ENCODE peak calls at places on chromosomes 16 and 17, in seven cellular contexts. One of them, this sample, is unnamed.

GRCh38 chr17:41185001-41185400 is 290 bp upstream of the KRTAP4-1 start:
- DNase-seq in heart left ventricle: no peak
- DNase-seq in lower lobe of right lung: no peak
- DNase-seq in uterus: no peak
- DNase-seq in AG04450: no peak
- DNase-seq in H1: no peak
- DNase-seq in hepatocyte: no peak
- DNase-seq in this sample: no peak

GRCh38 chr17:42700890-42701289 is 18.6 kb downstream of the CNTNAP1 start:
- DNase-seq in H1: no peak
- DNase-seq in heart left ventricle: no peak
- DNase-seq in lower lobe of right lung: no peak
- DNase-seq in hepatocyte: no peak
- DNase-seq in AG04450: no peak
- DNase-seq in uterus: no peak
- DNase-seq in this sample: no peak

GRCh38 chr16:29315916-29316517 is 90.5 kb downstream of the NPIPB11 start:
- DNase-seq in hepatocyte: no peak
- DNase-seq in AG04450: no peak
- DNase-seq in H1: no peak
- DNase-seq in uterus: no peak
- DNase-seq in lower lobe of right lung: no peak
- DNase-seq in heart left ventricle: no peak
- DNase-seq in this sample: no peak

GRCh38 chr17:76720211-76720610 is 6.2 kb downstream of the JMJD6 start:
- DNase-seq in uterus: no peak
- DNase-seq in AG04450: no peak
- DNase-seq in hepatocyte: no peak
- DNase-seq in heart left ventricle: no peak
- DNase-seq in H1: no peak
- DNase-seq in lower lobe of right lung: no peak
- DNase-seq in this sample: no peak

GRCh38 chr17:59357929-59358328 is 26.5 kb downstream of the YPEL2 start:
- DNase-seq in lower lobe of right lung: no peak
- DNase-seq in hepatocyte: no peak
- DNase-seq in heart left ventricle: no peak
- DNase-seq in uterus: no peak
- DNase-seq in H1: no peak
- DNase-seq in AG04450: no peak
- DNase-seq in this sample: peak; percentile 83

GRCh38 chr16:57563487-57563750 is 21.0 kb downstream of the ADGRG5 start:
- DNase-seq in heart left ventricle: no peak
- DNase-seq in AG04450: no peak
- DNase-seq in H1: no peak
- DNase-seq in lower lobe of right lung: no peak
- DNase-seq in uterus: no peak
- DNase-seq in hepatocyte: no peak
- DNase-seq in this sample: peak; percentile 35

GRCh38 chr16:31130899-31131298 is 4.6 kb downstream of the PRSS8 start:
- DNase-seq in hepatocyte: peak; percentile 81
- DNase-seq in lower lobe of right lung: peak; percentile 93
- DNase-seq in AG04450: no peak
- DNase-seq in H1: no peak
- DNase-seq in heart left ventricle: no peak
- DNase-seq in uterus: no peak
- DNase-seq in this sample: no peak

GRCh38 chr17:30235386-30236296 is at the start of gene SLC6A4:
- DNase-seq in lower lobe of right lung: peak; percentile 48
- DNase-seq in heart left ventricle: no peak
- DNase-seq in H1: no peak
- DNase-seq in hepatocyte: peak; percentile 44
- DNase-seq in uterus: no peak
- DNase-seq in AG04450: no peak
- DNase-seq in this sample: no peak

GRCh38 chr17:7825206-7825980 is 8.6 kb upstream of the KDM6B start:
- DNase-seq in lower lobe of right lung: no peak
- DNase-seq in uterus: no peak
- DNase-seq in H1: no peak
- DNase-seq in hepatocyte: peak; percentile 30
- DNase-seq in heart left ventricle: no peak
- DNase-seq in AG04450: no peak
- DNase-seq in this sample: no peak

GRCh38 chr16:84098939-84099338 is 17.8 kb downstream of the MBTPS1 start:
- DNase-seq in H1: no peak
- DNase-seq in AG04450: no peak
- DNase-seq in uterus: no peak
- DNase-seq in heart left ventricle: no peak
- DNase-seq in hepatocyte: no peak
- DNase-seq in lower lobe of right lung: no peak
- DNase-seq in this sample: no peak

GRCh38 chr17:27677191-27677590 is 46.2 kb downstream of the LGALS9 start:
- DNase-seq in hepatocyte: no peak
- DNase-seq in H1: no peak
- DNase-seq in uterus: no peak
- DNase-seq in lower lobe of right lung: no peak
- DNase-seq in heart left ventricle: no peak
- DNase-seq in AG04450: no peak
- DNase-seq in this sample: no peak

GRCh38 chr17:27896656-27897055 is 3.5 kb upstream of the LYRM9 start:
- DNase-seq in lower lobe of right lung: no peak
- DNase-seq in uterus: no peak
- DNase-seq in AG04450: no peak
- DNase-seq in H1: no peak
- DNase-seq in heart left ventricle: no peak
- DNase-seq in hepatocyte: no peak
- DNase-seq in this sample: no peak

GRCh38 chr17:82819015-82819414 is 20.8 kb downstream of the ZNF750 start:
- DNase-seq in lower lobe of right lung: no peak
- DNase-seq in uterus: no peak
- DNase-seq in heart left ventricle: no peak
- DNase-seq in hepatocyte: no peak
- DNase-seq in AG04450: no peak
- DNase-seq in H1: no peak
- DNase-seq in this sample: no peak

GRCh38 chr17:59001158-59001814 is 105.4 kb downstream of the TRIM37 start:
- DNase-seq in uterus: no peak
- DNase-seq in lower lobe of right lung: peak; percentile 67
- DNase-seq in AG04450: no peak
- DNase-seq in H1: no peak
- DNase-seq in hepatocyte: peak; percentile 34
- DNase-seq in heart left ventricle: peak; percentile 37
- DNase-seq in this sample: peak; percentile 97

GRCh38 chr16:49652441-49653175 is 203.3 kb downstream of the ZNF423 start:
- DNase-seq in H1: no peak
- DNase-seq in hepatocyte: peak; percentile 53
- DNase-seq in heart left ventricle: peak; percentile 43
- DNase-seq in uterus: peak; percentile 84
- DNase-seq in lower lobe of right lung: peak; percentile 39
- DNase-seq in AG04450: no peak
- DNase-seq in this sample: no peak

GRCh38 chr16:84181144-84181915 is 5.5 kb downstream of the TAF1C start:
- DNase-seq in lower lobe of right lung: no peak
- DNase-seq in AG04450: no peak
- DNase-seq in H1: no peak
- DNase-seq in uterus: no peak
- DNase-seq in heart left ventricle: no peak
- DNase-seq in hepatocyte: no peak
- DNase-seq in this sample: no peak

GRCh38 chr16:50607051-50607431 is 58.8 kb downstream of the NKD1 start:
- DNase-seq in H1: no peak
- DNase-seq in heart left ventricle: no peak
- DNase-seq in lower lobe of right lung: no peak
- DNase-seq in hepatocyte: no peak
- DNase-seq in AG04450: no peak
- DNase-seq in uterus: no peak
- DNase-seq in this sample: no peak

GRCh38 chr17:5813357-5813756 is 229.0 kb upstream of the NLRP1 start:
- DNase-seq in lower lobe of right lung: no peak
- DNase-seq in heart left ventricle: no peak
- DNase-seq in hepatocyte: no peak
- DNase-seq in H1: no peak
- DNase-seq in uterus: no peak
- DNase-seq in AG04450: no peak
- DNase-seq in this sample: no peak
- H3K27me3 ChIP-seq in lower lobe of right lung: peaks cover 7% of the 10 kb centered on the region
- H3K27me3 ChIP-seq in heart left ventricle: no peaks in the 10 kb centered on the region
- H3K27me3 ChIP-seq in hepatocyte: no peaks in the 10 kb centered on the region
- H3K27me3 ChIP-seq in H1: no peaks in the 10 kb centered on the region
- H3K27me3 ChIP-seq in uterus: no peaks in the 10 kb centered on the region
- H3K27me3 ChIP-seq in AG04450: peaks cover 4% of the 10 kb centered on the region
- H3K27me3 ChIP-seq in this sample: no peaks in the 10 kb centered on the region

GRCh38 chr17:72594248-72594647 is 473.4 kb downstream of the SOX9 start:
- DNase-seq in hepatocyte: no peak
- DNase-seq in AG04450: no peak
- DNase-seq in lower lobe of right lung: no peak
- DNase-seq in H1: no peak
- DNase-seq in heart left ventricle: no peak
- DNase-seq in uterus: no peak
- DNase-seq in this sample: no peak

GRCh38 chr17:72592967-72593325 is 472.1 kb downstream of the SOX9 start:
- DNase-seq in heart left ventricle: no peak
- DNase-seq in H1: no peak
- DNase-seq in uterus: no peak
- DNase-seq in lower lobe of right lung: no peak
- DNase-seq in AG04450: no peak
- DNase-seq in hepatocyte: no peak
- DNase-seq in this sample: no peak

GRCh38 chr17:72591500-72592241 is 470.9 kb downstream of the SOX9 start:
- DNase-seq in lower lobe of right lung: peak; percentile 49
- DNase-seq in heart left ventricle: no peak
- DNase-seq in H1: no peak
- DNase-seq in hepatocyte: peak; percentile 52
- DNase-seq in uterus: no peak
- DNase-seq in AG04450: no peak
- DNase-seq in this sample: peak; percentile 31

GRCh38 chr17:72590882-72591499 is 470.2 kb downstream of the SOX9 start:
- DNase-seq in AG04450: no peak
- DNase-seq in H1: no peak
- DNase-seq in hepatocyte: no peak
- DNase-seq in uterus: no peak
- DNase-seq in heart left ventricle: no peak
- DNase-seq in lower lobe of right lung: no peak
- DNase-seq in this sample: no peak

GRCh38 chr17:72592242-72592966 is 471.6 kb downstream of the SOX9 start:
- DNase-seq in AG04450: peak; percentile 67
- DNase-seq in heart left ventricle: peak; percentile 57
- DNase-seq in hepatocyte: peak; percentile 93
- DNase-seq in H1: peak; percentile 58
- DNase-seq in uterus: peak; percentile 16
- DNase-seq in lower lobe of right lung: peak; percentile 78
- DNase-seq in this sample: peak; percentile 81
- H3K27me3 ChIP-seq in AG04450: no peaks in the 10 kb centered on the region
- H3K27me3 ChIP-seq in heart left ventricle: peaks cover 14% of the 10 kb centered on the region
- H3K27me3 ChIP-seq in hepatocyte: peaks cover 10% of the 10 kb centered on the region
- H3K27me3 ChIP-seq in H1: peaks cover 26% of the 10 kb centered on the region
- H3K27me3 ChIP-seq in uterus: no peaks in the 10 kb centered on the region
- H3K27me3 ChIP-seq in lower lobe of right lung: peaks cover 31% of the 10 kb centered on the region
- H3K27me3 ChIP-seq in this sample: peaks cover 23% of the 10 kb centered on the region

GRCh38 chr16:55330726-55331647 is 7.0 kb downstream of the IRX6 start:
- DNase-seq in hepatocyte: no peak
- DNase-seq in H1: no peak
- DNase-seq in heart left ventricle: no peak
- DNase-seq in lower lobe of right lung: no peak
- DNase-seq in uterus: no peak
- DNase-seq in AG04450: no peak
- DNase-seq in this sample: no peak

GRCh38 chr16:55328611-55329569 is 4.9 kb downstream of the IRX6 start:
- DNase-seq in uterus: no peak
- DNase-seq in AG04450: no peak
- DNase-seq in hepatocyte: no peak
- DNase-seq in H1: no peak
- DNase-seq in lower lobe of right lung: no peak
- DNase-seq in heart left ventricle: no peak
- DNase-seq in this sample: no peak

GRCh38 chr16:55329791-55330190 is 5.8 kb downstream of the IRX6 start:
- DNase-seq in lower lobe of right lung: no peak
- DNase-seq in AG04450: no peak
- DNase-seq in H1: no peak
- DNase-seq in uterus: no peak
- DNase-seq in hepatocyte: no peak
- DNase-seq in heart left ventricle: no peak
- DNase-seq in this sample: no peak

GRCh38 chr16:55331648-55332185 is 7.7 kb downstream of the IRX6 start:
- DNase-seq in lower lobe of right lung: no peak
- DNase-seq in heart left ventricle: no peak
- DNase-seq in uterus: no peak
- DNase-seq in H1: no peak
- DNase-seq in hepatocyte: no peak
- DNase-seq in AG04450: no peak
- DNase-seq in this sample: no peak

DNA sequence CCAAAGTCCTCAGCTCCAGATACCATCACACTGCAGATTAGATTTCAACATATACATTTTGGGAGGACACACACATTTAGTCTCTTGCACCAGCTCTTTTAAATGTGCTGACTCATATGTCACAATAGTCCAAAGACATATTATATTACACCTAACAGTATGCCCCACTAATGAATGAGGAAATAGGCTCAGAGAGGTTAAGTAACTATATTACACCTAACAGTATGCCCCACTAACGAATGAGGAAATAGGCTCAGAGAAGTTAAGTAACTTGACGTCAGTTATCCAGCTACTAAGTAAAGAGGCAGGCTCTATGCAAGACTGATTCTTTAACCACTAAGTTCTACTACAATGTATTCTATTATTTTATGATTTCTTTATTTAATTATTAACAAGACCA is 9.7 kb downstream of the IRX6 start:
- DNase-seq in heart left ventricle: no peak
- DNase-seq in H1: no peak
- DNase-seq in hepatocyte: no peak
- DNase-seq in AG04450: no peak
- DNase-seq in lower lobe of right lung: no peak
- DNase-seq in uterus: no peak
- DNase-seq in this sample: no peak
- H3K27me3 ChIP-seq in heart left ventricle: peaks cover 10% of the 10 kb centered on the region
- H3K27me3 ChIP-seq in H1: peaks cover 58% of the 10 kb centered on the region
- H3K27me3 ChIP-seq in hepatocyte: peaks cover 72% of the 10 kb centered on the region
- H3K27me3 ChIP-seq in AG04450: peaks cover 31% of the 10 kb centered on the region
- H3K27me3 ChIP-seq in lower lobe of right lung: peaks cover 44% of the 10 kb centered on the region
- H3K27me3 ChIP-seq in uterus: no peaks in the 10 kb centered on the region
- H3K27me3 ChIP-seq in this sample: no peaks in the 10 kb centered on the region

DNA sequence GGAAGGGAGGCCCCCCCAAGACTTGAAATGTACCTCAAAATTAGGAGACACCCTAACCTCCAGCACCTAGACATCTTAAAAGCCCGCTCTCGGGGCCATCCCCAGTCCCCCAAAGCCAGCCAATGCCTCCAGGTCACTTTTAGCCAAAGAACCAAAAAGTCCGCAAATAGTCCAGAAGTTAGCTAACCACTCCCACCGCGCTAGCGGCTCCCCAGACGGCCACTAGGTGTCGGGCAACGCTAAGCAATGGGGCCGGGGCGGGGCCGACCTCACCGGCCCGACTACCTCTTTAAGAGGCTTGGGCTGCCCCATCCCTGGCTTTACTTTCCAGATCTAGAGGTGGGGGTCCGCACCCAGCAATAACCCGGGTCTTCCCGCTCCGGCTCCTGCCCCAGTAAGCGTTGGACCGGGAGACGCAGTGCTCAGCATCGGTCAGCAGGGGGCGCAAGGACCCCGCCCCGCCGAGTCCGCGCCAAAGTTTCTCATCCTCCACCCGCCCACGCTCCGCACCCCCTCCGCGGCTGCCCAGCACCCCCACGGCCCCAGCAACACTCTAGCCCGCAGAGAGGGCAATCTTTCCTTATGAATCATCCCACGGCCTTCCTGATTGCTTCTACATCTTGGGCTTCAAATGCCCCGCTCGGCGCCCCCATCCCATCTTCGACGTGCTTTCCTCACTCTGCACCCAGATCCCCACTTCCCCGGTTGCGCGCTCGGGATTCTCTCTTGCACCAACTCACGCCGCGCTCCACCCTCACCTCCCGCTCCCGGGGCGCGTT is 795 bp downstream of the COL1A1 start:
- DNase-seq in uterus: peak; percentile 97
- DNase-seq in AG04450: no peak
- DNase-seq in heart left ventricle: peak; percentile 88
- DNase-seq in lower lobe of right lung: peak; percentile 92
- DNase-seq in hepatocyte: peak; percentile 97
- DNase-seq in H1: peak; percentile 84
- DNase-seq in this sample: peak; percentile 100
- H3K27me3 ChIP-seq in uterus: no peaks in the 10 kb centered on the region
- H3K27me3 ChIP-seq in AG04450: no peaks in the 10 kb centered on the region
- H3K27me3 ChIP-seq in heart left ventricle: peaks cover 25% of the 10 kb centered on the region
- H3K27me3 ChIP-seq in lower lobe of right lung: peaks cover 32% of the 10 kb centered on the region
- H3K27me3 ChIP-seq in hepatocyte: peaks cover 4% of the 10 kb centered on the region
- H3K27me3 ChIP-seq in H1: peaks cover 29% of the 10 kb centered on the region
- H3K27me3 ChIP-seq in this sample: no peaks in the 10 kb centered on the region

This sample was measured in SJSA1.